ENCODE peak calls at places on chromosomes 1 and 21, in nine cellular contexts. One of them, this sample, is unnamed.

GRCh38 chr1:89429062-89429461 is 65.2 kb downstream of the GBP6 start:
- DNase-seq in spleen: no peak
- DNase-seq in stimulated activated CD8-positive, alpha-beta memory T cell treated with anti-CD3 and anti-CD28 coated beads, Interleukin-4, amount 100 ng/mL, for 1 hour: no peak
- DNase-seq in activated naive CD8-positive, alpha-beta T cell treated with anti-CD3 and anti-CD28 coated beads, Interleukin-2, amount 50 U/mL, for 24 hours: no peak
- DNase-seq in omental fat pad: no peak
- DNase-seq in activated CD4-positive, alpha-beta T cell treated with anti-CD3 and anti-CD28 coated beads, Interleukin-2, amount 10 ng/mL, durations not matched to agents 7 days and 5 days: no peak
- DNase-seq in fibroblast of mammary gland: no peak
- DNase-seq in RPMI8226: peak
- DNase-seq in lung microvascular endothelial cell: no peak
- DNase-seq in this sample: no peak

GRCh38 chr1:30919025-30919881 is 10.7 kb upstream of the SDC3 start:
- DNase-seq in spleen: peak
- DNase-seq in stimulated activated CD8-positive, alpha-beta memory T cell treated with anti-CD3 and anti-CD28 coated beads, Interleukin-4, amount 100 ng/mL, for 1 hour: no peak
- DNase-seq in activated naive CD8-positive, alpha-beta T cell treated with anti-CD3 and anti-CD28 coated beads, Interleukin-2, amount 50 U/mL, for 24 hours: no peak
- DNase-seq in omental fat pad: no peak
- DNase-seq in activated CD4-positive, alpha-beta T cell treated with anti-CD3 and anti-CD28 coated beads, Interleukin-2, amount 10 ng/mL, durations not matched to agents 7 days and 5 days: no peak
- DNase-seq in fibroblast of mammary gland: peak
- DNase-seq in RPMI8226: peak
- DNase-seq in lung microvascular endothelial cell: no peak
- DNase-seq in this sample: peak

GRCh38 chr1:85230305-85230977 is 29.0 kb downstream of the C1orf52 start:
- DNase-seq in spleen: no peak
- DNase-seq in stimulated activated CD8-positive, alpha-beta memory T cell treated with anti-CD3 and anti-CD28 coated beads, Interleukin-4, amount 100 ng/mL, for 1 hour: no peak
- DNase-seq in activated naive CD8-positive, alpha-beta T cell treated with anti-CD3 and anti-CD28 coated beads, Interleukin-2, amount 50 U/mL, for 24 hours: no peak
- DNase-seq in omental fat pad: no peak
- DNase-seq in activated CD4-positive, alpha-beta T cell treated with anti-CD3 and anti-CD28 coated beads, Interleukin-2, amount 10 ng/mL, durations not matched to agents 7 days and 5 days: no peak
- DNase-seq in fibroblast of mammary gland: no peak
- DNase-seq in RPMI8226: no peak
- DNase-seq in lung microvascular endothelial cell: no peak
- DNase-seq in this sample: peak

GRCh38 chr1:33195560-33195959 is 13.7 kb upstream of the TRIM62 start:
- DNase-seq in spleen: no peak
- DNase-seq in stimulated activated CD8-positive, alpha-beta memory T cell treated with anti-CD3 and anti-CD28 coated beads, Interleukin-4, amount 100 ng/mL, for 1 hour: no peak
- DNase-seq in activated naive CD8-positive, alpha-beta T cell treated with anti-CD3 and anti-CD28 coated beads, Interleukin-2, amount 50 U/mL, for 24 hours: no peak
- DNase-seq in omental fat pad: no peak
- DNase-seq in activated CD4-positive, alpha-beta T cell treated with anti-CD3 and anti-CD28 coated beads, Interleukin-2, amount 10 ng/mL, durations not matched to agents 7 days and 5 days: no peak
- DNase-seq in fibroblast of mammary gland: peak
- DNase-seq in RPMI8226: no peak
- DNase-seq in lung microvascular endothelial cell: no peak
- DNase-seq in this sample: no peak

GRCh38 chr1:14850563-14850962 is 252.1 kb downstream of the KAZN start:
- DNase-seq in spleen: no peak
- DNase-seq in stimulated activated CD8-positive, alpha-beta memory T cell treated with anti-CD3 and anti-CD28 coated beads, Interleukin-4, amount 100 ng/mL, for 1 hour: no peak
- DNase-seq in activated naive CD8-positive, alpha-beta T cell treated with anti-CD3 and anti-CD28 coated beads, Interleukin-2, amount 50 U/mL, for 24 hours: no peak
- DNase-seq in omental fat pad: no peak
- DNase-seq in activated CD4-positive, alpha-beta T cell treated with anti-CD3 and anti-CD28 coated beads, Interleukin-2, amount 10 ng/mL, durations not matched to agents 7 days and 5 days: no peak
- DNase-seq in fibroblast of mammary gland: no peak
- DNase-seq in RPMI8226: peak
- DNase-seq in lung microvascular endothelial cell: no peak
- DNase-seq in this sample: peak

GRCh38 chr1:240337795-240338194 is 246.1 kb downstream of the FMN2 start:
- DNase-seq in spleen: no peak
- DNase-seq in stimulated activated CD8-positive, alpha-beta memory T cell treated with anti-CD3 and anti-CD28 coated beads, Interleukin-4, amount 100 ng/mL, for 1 hour: no peak
- DNase-seq in activated naive CD8-positive, alpha-beta T cell treated with anti-CD3 and anti-CD28 coated beads, Interleukin-2, amount 50 U/mL, for 24 hours: no peak
- DNase-seq in omental fat pad: no peak
- DNase-seq in activated CD4-positive, alpha-beta T cell treated with anti-CD3 and anti-CD28 coated beads, Interleukin-2, amount 10 ng/mL, durations not matched to agents 7 days and 5 days: no peak
- DNase-seq in fibroblast of mammary gland: peak
- DNase-seq in RPMI8226: no peak
- DNase-seq in lung microvascular endothelial cell: no peak
- DNase-seq in this sample: no peak

GRCh38 chr1:67909776-67910175 is 76.5 kb upstream of the GNG12 start:
- DNase-seq in spleen: no peak
- DNase-seq in stimulated activated CD8-positive, alpha-beta memory T cell treated with anti-CD3 and anti-CD28 coated beads, Interleukin-4, amount 100 ng/mL, for 1 hour: no peak
- DNase-seq in activated naive CD8-positive, alpha-beta T cell treated with anti-CD3 and anti-CD28 coated beads, Interleukin-2, amount 50 U/mL, for 24 hours: no peak
- DNase-seq in omental fat pad: no peak
- DNase-seq in activated CD4-positive, alpha-beta T cell treated with anti-CD3 and anti-CD28 coated beads, Interleukin-2, amount 10 ng/mL, durations not matched to agents 7 days and 5 days: no peak
- DNase-seq in fibroblast of mammary gland: no peak
- DNase-seq in RPMI8226: no peak
- DNase-seq in lung microvascular endothelial cell: no peak
- DNase-seq in this sample: no peak

GRCh38 chr1:64476251-64476952 is 6.5 kb downstream of the CACHD1 start:
- DNase-seq in spleen: no peak
- DNase-seq in stimulated activated CD8-positive, alpha-beta memory T cell treated with anti-CD3 and anti-CD28 coated beads, Interleukin-4, amount 100 ng/mL, for 1 hour: no peak
- DNase-seq in activated naive CD8-positive, alpha-beta T cell treated with anti-CD3 and anti-CD28 coated beads, Interleukin-2, amount 50 U/mL, for 24 hours: no peak
- DNase-seq in omental fat pad: no peak
- DNase-seq in activated CD4-positive, alpha-beta T cell treated with anti-CD3 and anti-CD28 coated beads, Interleukin-2, amount 10 ng/mL, durations not matched to agents 7 days and 5 days: no peak
- DNase-seq in fibroblast of mammary gland: peak
- DNase-seq in RPMI8226: no peak
- DNase-seq in lung microvascular endothelial cell: peak
- DNase-seq in this sample: no peak

GRCh38 chr1:200336111-200336845 is 73.6 kb downstream of the ZNF281 start:
- DNase-seq in spleen: no peak
- DNase-seq in stimulated activated CD8-positive, alpha-beta memory T cell treated with anti-CD3 and anti-CD28 coated beads, Interleukin-4, amount 100 ng/mL, for 1 hour: no peak
- DNase-seq in activated naive CD8-positive, alpha-beta T cell treated with anti-CD3 and anti-CD28 coated beads, Interleukin-2, amount 50 U/mL, for 24 hours: no peak
- DNase-seq in omental fat pad: no peak
- DNase-seq in activated CD4-positive, alpha-beta T cell treated with anti-CD3 and anti-CD28 coated beads, Interleukin-2, amount 10 ng/mL, durations not matched to agents 7 days and 5 days: no peak
- DNase-seq in fibroblast of mammary gland: peak
- DNase-seq in RPMI8226: no peak
- DNase-seq in lung microvascular endothelial cell: peak
- DNase-seq in this sample: no peak

GRCh38 chr1:160797861-160798273 is 1.9 kb downstream of the LY9 start:
- DNase-seq in spleen: no peak
- DNase-seq in stimulated activated CD8-positive, alpha-beta memory T cell treated with anti-CD3 and anti-CD28 coated beads, Interleukin-4, amount 100 ng/mL, for 1 hour: peak
- DNase-seq in activated naive CD8-positive, alpha-beta T cell treated with anti-CD3 and anti-CD28 coated beads, Interleukin-2, amount 50 U/mL, for 24 hours: peak
- DNase-seq in omental fat pad: no peak
- DNase-seq in activated CD4-positive, alpha-beta T cell treated with anti-CD3 and anti-CD28 coated beads, Interleukin-2, amount 10 ng/mL, durations not matched to agents 7 days and 5 days: peak
- DNase-seq in fibroblast of mammary gland: no peak
- DNase-seq in RPMI8226: no peak
- DNase-seq in lung microvascular endothelial cell: no peak
- DNase-seq in this sample: no peak

GRCh38 chr1:229272164-229273158 is 1.6 kb downstream of the RAB4A start:
- DNase-seq in spleen: no peak
- DNase-seq in stimulated activated CD8-positive, alpha-beta memory T cell treated with anti-CD3 and anti-CD28 coated beads, Interleukin-4, amount 100 ng/mL, for 1 hour: no peak
- DNase-seq in activated naive CD8-positive, alpha-beta T cell treated with anti-CD3 and anti-CD28 coated beads, Interleukin-2, amount 50 U/mL, for 24 hours: no peak
- DNase-seq in omental fat pad: no peak
- DNase-seq in activated CD4-positive, alpha-beta T cell treated with anti-CD3 and anti-CD28 coated beads, Interleukin-2, amount 10 ng/mL, durations not matched to agents 7 days and 5 days: no peak
- DNase-seq in fibroblast of mammary gland: peak
- DNase-seq in RPMI8226: no peak
- DNase-seq in lung microvascular endothelial cell: peak
- DNase-seq in this sample: no peak

GRCh38 chr1:56837244-56837926 is 17.2 kb upstream of the C8A start:
- DNase-seq in spleen: no peak
- DNase-seq in stimulated activated CD8-positive, alpha-beta memory T cell treated with anti-CD3 and anti-CD28 coated beads, Interleukin-4, amount 100 ng/mL, for 1 hour: no peak
- DNase-seq in activated naive CD8-positive, alpha-beta T cell treated with anti-CD3 and anti-CD28 coated beads, Interleukin-2, amount 50 U/mL, for 24 hours: no peak
- DNase-seq in omental fat pad: no peak
- DNase-seq in activated CD4-positive, alpha-beta T cell treated with anti-CD3 and anti-CD28 coated beads, Interleukin-2, amount 10 ng/mL, durations not matched to agents 7 days and 5 days: no peak
- DNase-seq in fibroblast of mammary gland: no peak
- DNase-seq in RPMI8226: no peak
- DNase-seq in lung microvascular endothelial cell: no peak
- DNase-seq in this sample: no peak

GRCh38 chr21:39385299-39386145 is 36.6 kb upstream of the HMGN1 start:
- DNase-seq in spleen: peak
- DNase-seq in stimulated activated CD8-positive, alpha-beta memory T cell treated with anti-CD3 and anti-CD28 coated beads, Interleukin-4, amount 100 ng/mL, for 1 hour: peak
- DNase-seq in activated naive CD8-positive, alpha-beta T cell treated with anti-CD3 and anti-CD28 coated beads, Interleukin-2, amount 50 U/mL, for 24 hours: peak
- DNase-seq in omental fat pad: no peak
- DNase-seq in activated CD4-positive, alpha-beta T cell treated with anti-CD3 and anti-CD28 coated beads, Interleukin-2, amount 10 ng/mL, durations not matched to agents 7 days and 5 days: peak
- DNase-seq in fibroblast of mammary gland: peak
- DNase-seq in RPMI8226: no peak
- DNase-seq in lung microvascular endothelial cell: peak
- DNase-seq in this sample: no peak

GRCh38 chr21:18411565-18411964 is 8.0 kb upstream of the TMPRSS15 start:
- DNase-seq in spleen: no peak
- DNase-seq in stimulated activated CD8-positive, alpha-beta memory T cell treated with anti-CD3 and anti-CD28 coated beads, Interleukin-4, amount 100 ng/mL, for 1 hour: no peak
- DNase-seq in activated naive CD8-positive, alpha-beta T cell treated with anti-CD3 and anti-CD28 coated beads, Interleukin-2, amount 50 U/mL, for 24 hours: no peak
- DNase-seq in omental fat pad: no peak
- DNase-seq in activated CD4-positive, alpha-beta T cell treated with anti-CD3 and anti-CD28 coated beads, Interleukin-2, amount 10 ng/mL, durations not matched to agents 7 days and 5 days: no peak
- DNase-seq in fibroblast of mammary gland: no peak
- DNase-seq in RPMI8226: no peak
- DNase-seq in lung microvascular endothelial cell: no peak
- DNase-seq in this sample: no peak

GRCh38 chr1:8699679-8700078 is 117.8 kb downstream of the RERE start:
- DNase-seq in spleen: no peak
- DNase-seq in stimulated activated CD8-positive, alpha-beta memory T cell treated with anti-CD3 and anti-CD28 coated beads, Interleukin-4, amount 100 ng/mL, for 1 hour: no peak
- DNase-seq in activated naive CD8-positive, alpha-beta T cell treated with anti-CD3 and anti-CD28 coated beads, Interleukin-2, amount 50 U/mL, for 24 hours: no peak
- DNase-seq in omental fat pad: no peak
- DNase-seq in activated CD4-positive, alpha-beta T cell treated with anti-CD3 and anti-CD28 coated beads, Interleukin-2, amount 10 ng/mL, durations not matched to agents 7 days and 5 days: no peak
- DNase-seq in fibroblast of mammary gland: no peak
- DNase-seq in RPMI8226: no peak
- DNase-seq in lung microvascular endothelial cell: no peak
- DNase-seq in this sample: no peak

GRCh38 chr1:185568155-185569123 is 165.8 kb upstream of the HMCN1 start:
- DNase-seq in spleen: no peak
- DNase-seq in stimulated activated CD8-positive, alpha-beta memory T cell treated with anti-CD3 and anti-CD28 coated beads, Interleukin-4, amount 100 ng/mL, for 1 hour: no peak
- DNase-seq in activated naive CD8-positive, alpha-beta T cell treated with anti-CD3 and anti-CD28 coated beads, Interleukin-2, amount 50 U/mL, for 24 hours: no peak
- DNase-seq in omental fat pad: no peak
- DNase-seq in activated CD4-positive, alpha-beta T cell treated with anti-CD3 and anti-CD28 coated beads, Interleukin-2, amount 10 ng/mL, durations not matched to agents 7 days and 5 days: no peak
- DNase-seq in fibroblast of mammary gland: no peak
- DNase-seq in RPMI8226: no peak
- DNase-seq in lung microvascular endothelial cell: no peak
- DNase-seq in this sample: no peak

GRCh38 chr1:41479000-41479807 is 5.3 kb downstream of the EDN2 start:
- DNase-seq in spleen: peak
- DNase-seq in stimulated activated CD8-positive, alpha-beta memory T cell treated with anti-CD3 and anti-CD28 coated beads, Interleukin-4, amount 100 ng/mL, for 1 hour: no peak
- DNase-seq in activated naive CD8-positive, alpha-beta T cell treated with anti-CD3 and anti-CD28 coated beads, Interleukin-2, amount 50 U/mL, for 24 hours: no peak
- DNase-seq in omental fat pad: no peak
- DNase-seq in activated CD4-positive, alpha-beta T cell treated with anti-CD3 and anti-CD28 coated beads, Interleukin-2, amount 10 ng/mL, durations not matched to agents 7 days and 5 days: no peak
- DNase-seq in fibroblast of mammary gland: peak
- DNase-seq in RPMI8226: no peak
- DNase-seq in lung microvascular endothelial cell: no peak
- DNase-seq in this sample: no peak

GRCh38 chr1:1883092-1883858 is 7.6 kb downstream of the GNB1 start:
- DNase-seq in spleen: no peak
- DNase-seq in stimulated activated CD8-positive, alpha-beta memory T cell treated with anti-CD3 and anti-CD28 coated beads, Interleukin-4, amount 100 ng/mL, for 1 hour: no peak
- DNase-seq in activated naive CD8-positive, alpha-beta T cell treated with anti-CD3 and anti-CD28 coated beads, Interleukin-2, amount 50 U/mL, for 24 hours: no peak
- DNase-seq in omental fat pad: no peak
- DNase-seq in activated CD4-positive, alpha-beta T cell treated with anti-CD3 and anti-CD28 coated beads, Interleukin-2, amount 10 ng/mL, durations not matched to agents 7 days and 5 days: no peak
- DNase-seq in fibroblast of mammary gland: no peak
- DNase-seq in RPMI8226: no peak
- DNase-seq in lung microvascular endothelial cell: no peak
- DNase-seq in this sample: peak

GRCh38 chr1:29120955-29121485 is 2.7 kb downstream of the TMEM200B start:
- DNase-seq in spleen: peak
- DNase-seq in stimulated activated CD8-positive, alpha-beta memory T cell treated with anti-CD3 and anti-CD28 coated beads, Interleukin-4, amount 100 ng/mL, for 1 hour: peak
- DNase-seq in activated naive CD8-positive, alpha-beta T cell treated with anti-CD3 and anti-CD28 coated beads, Interleukin-2, amount 50 U/mL, for 24 hours: peak
- DNase-seq in omental fat pad: no peak
- DNase-seq in activated CD4-positive, alpha-beta T cell treated with anti-CD3 and anti-CD28 coated beads, Interleukin-2, amount 10 ng/mL, durations not matched to agents 7 days and 5 days: peak
- DNase-seq in fibroblast of mammary gland: peak
- DNase-seq in RPMI8226: peak
- DNase-seq in lung microvascular endothelial cell: peak
- DNase-seq in this sample: no peak

GRCh38 chr1:245765241-245766000 is 610.6 kb downstream of the KIF26B start:
- DNase-seq in spleen: no peak
- DNase-seq in stimulated activated CD8-positive, alpha-beta memory T cell treated with anti-CD3 and anti-CD28 coated beads, Interleukin-4, amount 100 ng/mL, for 1 hour: no peak
- DNase-seq in activated naive CD8-positive, alpha-beta T cell treated with anti-CD3 and anti-CD28 coated beads, Interleukin-2, amount 50 U/mL, for 24 hours: no peak
- DNase-seq in omental fat pad: no peak
- DNase-seq in activated CD4-positive, alpha-beta T cell treated with anti-CD3 and anti-CD28 coated beads, Interleukin-2, amount 10 ng/mL, durations not matched to agents 7 days and 5 days: no peak
- DNase-seq in fibroblast of mammary gland: peak
- DNase-seq in RPMI8226: no peak
- DNase-seq in lung microvascular endothelial cell: no peak
- DNase-seq in this sample: no peak

GRCh38 chr1:169624887-169625286 is 5.0 kb downstream of the SELP start:
- DNase-seq in spleen: no peak
- DNase-seq in stimulated activated CD8-positive, alpha-beta memory T cell treated with anti-CD3 and anti-CD28 coated beads, Interleukin-4, amount 100 ng/mL, for 1 hour: no peak
- DNase-seq in activated naive CD8-positive, alpha-beta T cell treated with anti-CD3 and anti-CD28 coated beads, Interleukin-2, amount 50 U/mL, for 24 hours: no peak
- DNase-seq in omental fat pad: no peak
- DNase-seq in activated CD4-positive, alpha-beta T cell treated with anti-CD3 and anti-CD28 coated beads, Interleukin-2, amount 10 ng/mL, durations not matched to agents 7 days and 5 days: no peak
- DNase-seq in fibroblast of mammary gland: no peak
- DNase-seq in RPMI8226: no peak
- DNase-seq in lung microvascular endothelial cell: no peak
- DNase-seq in this sample: no peak

GRCh38 chr1:115925511-115925910 is 50.8 kb upstream of the SLC22A15 start:
- DNase-seq in spleen: no peak
- DNase-seq in stimulated activated CD8-positive, alpha-beta memory T cell treated with anti-CD3 and anti-CD28 coated beads, Interleukin-4, amount 100 ng/mL, for 1 hour: no peak
- DNase-seq in activated naive CD8-positive, alpha-beta T cell treated with anti-CD3 and anti-CD28 coated beads, Interleukin-2, amount 50 U/mL, for 24 hours: no peak
- DNase-seq in omental fat pad: no peak
- DNase-seq in activated CD4-positive, alpha-beta T cell treated with anti-CD3 and anti-CD28 coated beads, Interleukin-2, amount 10 ng/mL, durations not matched to agents 7 days and 5 days: no peak
- DNase-seq in fibroblast of mammary gland: no peak
- DNase-seq in RPMI8226: no peak
- DNase-seq in lung microvascular endothelial cell: no peak
- DNase-seq in this sample: no peak